ENCODE peak calls at places on chromosomes 12 and 14, in seven cellular contexts. C is HFF-Myc, I is IMR-90, E is lower lobe of right lung, K is prostate gland, A is mammary epithelial cell, D is foreskin fibroblast. X is an unnamed sample.

GRCh38 chr12:106027286-106027685 is 111.5 kb downstream of the NUAK1 start:
- DNase-seq in K (no peak), C (no peak), D (no peak), A (no peak), I (no peak), E (no peak), X (no peak)

GRCh38 chr12:15688202-15688736 is 100.9 kb downstream of the EPS8 start:
- DNase-seq in E (peak; percentile 82), K (no peak), I (no peak), D (no peak), A (no peak), C (no peak), X (peak; percentile 76)

GRCh38 chr14:87805315-87805723 is 187.7 kb downstream of the GALC start:
- DNase-seq in D (peak; percentile 39), A (peak; percentile 46), K (no peak), C (peak; percentile 24), I (no peak), E (no peak), X (peak; percentile 17)

GRCh38 chr12:62969695-62970094 is 34.7 kb upstream of the PPM1H start:
- DNase-seq in A (no peak), E (no peak), C (no peak), I (no peak), D (no peak), K (no peak), X (no peak)

GRCh38 chr14:72965249-72965648 is 39.0 kb downstream of the DCAF4 start:
- DNase-seq in D (peak; percentile 81), C (no peak), E (no peak), A (peak; percentile 63), I (peak; percentile 62), K (no peak), X (peak; percentile 8)

GRCh38 chr12:110622582-110622981 is 8.7 kb downstream of the TCTN1 start:
- DNase-seq in A (no peak), K (no peak), C (no peak), D (peak; percentile 29), I (no peak), E (no peak), X (no peak)

GRCh38 chr12:18696971-18697602 is 40.7 kb downstream of the PLCZ1 start:
- DNase-seq in I (peak; percentile 80), D (peak; percentile 76), E (no peak), K (no peak), A (peak; percentile 54), C (no peak), X (peak; percentile 41)

GRCh38 chr12:1630081-1630826 is 1.2 kb downstream of the WNT5B start:
- DNase-seq in A (no peak), I (no peak), C (no peak), K (peak; percentile 72), E (peak; percentile 60), D (peak; percentile 71), X (peak; percentile 39)

GRCh38 chr12:106309671-106310313 is 7.3 kb downstream of the TCP11L2 start:
- DNase-seq in K (no peak), A (peak; percentile 80), E (no peak), D (peak; percentile 71), I (peak; percentile 75), C (no peak), X (peak; percentile 58)

GRCh38 chr12:47909839-47910465 is 5.2 kb upstream of the VDR start:
- DNase-seq in K (no peak), E (no peak), C (no peak), A (no peak), I (no peak), D (no peak), X (no peak)

GRCh38 chr14:72291908-72292688 is 359.9 kb downstream of the RGS6 start:
- DNase-seq in D (peak; percentile 67), C (peak; percentile 1), A (peak; percentile 54), K (no peak), I (peak; percentile 58), E (no peak), X (peak; percentile 62)

GRCh38 chr12:101039848-101040531 is 170.0 kb downstream of the SLC5A8 start:
- DNase-seq in C (no peak), K (no peak), A (peak; percentile 24), E (no peak), D (peak; percentile 9), I (no peak), X (no peak)

GRCh38 chr12:92149563-92149962 is 3.9 kb upstream of the BTG1 start:
- DNase-seq in I (no peak), K (no peak), D (no peak), C (no peak), E (no peak), A (no peak), X (no peak)

GRCh38 chr14:96001866-96002510 is 37.2 kb upstream of the C14orf132 start:
- DNase-seq in I (peak; percentile 8), K (no peak), A (no peak), E (no peak), D (peak; percentile 33), C (no peak), X (no peak)

GRCh38 chr14:100589760-100590469 is 2.7 kb upstream of the BEGAIN start:
- DNase-seq in K (no peak), D (no peak), E (peak; percentile 13), C (no peak), I (no peak), A (no peak), X (no peak)

GRCh38 chr12:27015730-27016076 is 1.5 kb upstream of the TM7SF3 start:
- DNase-seq in E (no peak), I (peak; percentile 56), A (peak; percentile 35), K (no peak), C (no peak), D (peak; percentile 56), X (peak; percentile 75)

GRCh38 chr12:47818382-47818700 is 1.4 kb downstream of the HDAC7 start:
- DNase-seq in C (no peak), K (no peak), E (no peak), D (no peak), I (peak; percentile 43), A (no peak), X (peak; percentile 36)

GRCh38 chr12:40325349-40325960 is 100.7 kb downstream of the LRRK2 start:
- DNase-seq in D (peak; percentile 31), I (peak; percentile 4), K (no peak), E (no peak), C (no peak), A (peak; percentile 28), X (peak; percentile 37)

GRCh38 chr12:120763250-120763649 is 37.6 kb downstream of the ACADS start:
- DNase-seq in K (no peak), A (no peak), D (no peak), E (no peak), I (no peak), C (no peak), X (no peak)

GRCh38 chr12:132622437-132623071 is 4.0 kb downstream of the P2RX2 start:
- DNase-seq in C (no peak), E (no peak), A (no peak), K (no peak), I (peak; percentile 94), D (peak; percentile 84), X (peak; percentile 83)

GRCh38 chr12:88706286-88706685 is 126.0 kb upstream of the KITLG start:
- DNase-seq in D (peak; percentile 56), I (no peak), A (peak; percentile 22), E (no peak), K (no peak), C (no peak), X (no peak)

GRCh38 chr14:69660344-69661193 is 49.2 kb downstream of the SUSD6 start:
- DNase-seq in A (no peak), D (no peak), K (no peak), C (no peak), I (no peak), E (no peak), X (no peak)

GRCh38 chr14:106436310-106436905 is 910.0 kb downstream of the TMEM121 start:
- DNase-seq in A (no peak), C (no peak), I (no peak), K (no peak), E (peak; percentile 59), D (no peak), X (peak; percentile 14)

GRCh38 chr14:80615831-80616230 is 325.7 kb downstream of the CEP128 start:
- DNase-seq in D (no peak), A (no peak), I (no peak), E (no peak), K (no peak), C (no peak), X (no peak)

GRCh38 chr12:11734781-11735180 is 85.3 kb downstream of the ETV6 start:
- DNase-seq in C (no peak), E (no peak), I (no peak), K (no peak), A (no peak), D (no peak), X (no peak)

GRCh38 chr12:76444408-76444984 is 96.3 kb upstream of the BBS10 start:
- DNase-seq in D (no peak), I (peak; percentile 63), C (no peak), K (no peak), A (peak; percentile 17), E (no peak), X (no peak)

GRCh38 chr12:4214912-4215861 is 58.4 kb upstream of the CCND2 start:
- DNase-seq in A (no peak), E (peak; percentile 89), D (no peak), I (no peak), C (no peak), K (no peak), X (no peak)

GRCh38 chr14:93736378-93737014 is 51.8 kb downstream of the PRIMA1 start:
- DNase-seq in D (no peak), A (no peak), C (no peak), E (no peak), K (no peak), I (no peak), X (no peak)
- TF ChIP-seq CTCF in D (no peak), A (no peak), C (no peak), E (peak; percentile 10), K (no peak), I (no peak), X (no peak)

GRCh38 chr12:116143883-116144266 is 133.6 kb downstream of the MED13L start:
- DNase-seq in I (peak; percentile 64), K (no peak), C (no peak), E (no peak), A (peak; percentile 54), D (peak; percentile 80), X (peak; percentile 73)
- H3K4me3 ChIP-seq in I (no peak overlapping the region), K (no peak overlapping the region), C (no peak overlapping the region), E (no peak overlapping the region), A (no peak overlapping the region), D (no peak overlapping the region), X (no peak overlapping the region)

DNA sequence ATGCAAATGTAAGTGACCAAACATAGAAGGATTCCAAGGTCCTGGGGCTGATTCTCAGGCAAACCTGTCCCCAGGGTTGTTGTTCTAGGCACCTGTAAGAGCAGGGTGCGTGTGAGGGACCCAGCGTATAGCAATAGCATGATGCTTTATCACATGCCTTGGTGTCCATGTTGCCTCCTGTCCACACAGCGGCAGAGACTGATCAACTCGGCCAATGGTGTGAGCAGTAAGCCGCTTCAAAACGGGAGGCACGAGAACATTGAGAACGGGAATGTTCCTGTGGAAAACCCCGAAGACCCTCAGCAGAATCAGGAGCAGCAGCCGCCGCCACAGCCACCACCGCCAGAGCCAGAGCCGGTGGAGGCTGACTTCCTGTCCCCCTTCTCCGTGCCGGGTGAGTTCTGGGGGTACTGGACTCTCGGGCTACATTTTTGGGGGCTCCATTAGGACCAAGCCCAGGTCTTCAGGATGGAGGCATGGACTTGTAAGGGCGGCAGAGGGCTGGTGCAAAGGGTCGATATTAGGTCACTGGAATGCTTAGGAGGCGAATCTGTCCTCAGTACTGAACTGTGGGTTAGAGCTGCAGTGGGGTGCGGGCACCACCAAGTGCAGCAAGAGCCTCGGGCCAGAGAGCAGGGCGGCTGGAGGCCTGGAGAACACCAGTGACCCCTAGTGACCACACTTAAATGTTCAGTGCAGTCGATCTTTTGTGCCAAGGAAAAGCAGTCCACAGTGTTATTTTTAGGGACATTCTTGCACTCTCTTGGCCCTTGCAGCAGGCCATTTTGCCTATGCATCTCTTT is 57.2 kb upstream of the RIN3 start:
- DNase-seq in A (peak; percentile 25), C (no peak), I (peak; percentile 70), E (peak; percentile 83), D (peak; percentile 88), K (peak; percentile 35), X (peak; percentile 85)
- TF ChIP-seq CTCF in A (peak; percentile 49), C (peak; percentile 77), I (peak; percentile 85), E (peak; percentile 70), D (peak; percentile 76), K (no peak), X (peak; percentile 85)

GRCh38 chr14:75430106-75430505 is 2.3 kb downstream of the JDP2 start:
- DNase-seq in K (no peak), E (peak; percentile 60), C (no peak), D (peak; percentile 71), I (peak; percentile 59), A (no peak), X (peak; percentile 76)
- H3K4me3 ChIP-seq in K (no peak overlapping the region), E (peak overlapping the region; percentile 69), C (peak overlapping the region; percentile 60), D (peak overlapping the region; percentile 80), I (peak overlapping the region; percentile 58), A (no peak overlapping the region), X (peak overlapping the region; percentile 12)